ENCODE peak calls at places on chromosomes 3 and 15, in nine cellular contexts. U, O, K, Y, S, R, M, B and C are unnamed samples.
A peak's percentile ranks its signal among the peaks of the same experiment; 100 is the strongest.

GRCh38 chr15:101052681-101053121 is 133.5 kb downstream of the LRRK1 start:
- DNase-seq in U (no peak), O (no peak), K (no peak), Y (no peak), S (no peak), R (no peak), M (no peak), B (no peak), C (no peak)

GRCh38 chr15:99963096-99963825 is 230.0 kb upstream of the LYSMD4 start:
- DNase-seq in U (no peak), O (peak; percentile 18), K (no peak), Y (no peak), S (no peak), R (no peak), M (no peak), B (no peak), C (no peak)

GRCh38 chr3:148366743-148367410 is 330.8 kb upstream of the AGTR1 start:
- DNase-seq in U (no peak), O (peak; percentile 55), K (no peak), Y (peak; percentile 5), S (no peak), R (no peak), M (peak; percentile 7), B (peak; percentile 73), C (peak; percentile 6)

GRCh38 chr3:109187390-109187789 is 50.9 kb downstream of the C3orf85 start:
- DNase-seq in U (no peak), O (no peak), K (no peak), Y (no peak), S (no peak), R (no peak), M (no peak), B (no peak), C (no peak)

GRCh38 chr15:89217686-89218376 is 3.5 kb downstream of the RLBP1 start:
- DNase-seq in U (no peak), O (no peak), K (no peak), Y (no peak), S (no peak), R (no peak), M (no peak), B (no peak), C (no peak)

GRCh38 chr3:38397320-38397719 is 50.7 kb downstream of the XYLB start:
- DNase-seq in U (no peak), O (peak; percentile 49), K (no peak), Y (no peak), S (no peak), R (no peak), M (peak; percentile 71), B (no peak), C (no peak)

GRCh38 chr3:43389388-43390254 is 103.3 kb downstream of the SNRK start:
- DNase-seq in U (peak; percentile 62), O (no peak), K (peak; percentile 32), Y (no peak), S (peak; percentile 76), R (peak; percentile 73), M (peak; percentile 46), B (peak; percentile 31), C (no peak)

GRCh38 chr15:88572030-88572333 is 25.5 kb upstream of the DET1 start:
- DNase-seq in U (no peak), O (no peak), K (no peak), Y (no peak), S (no peak), R (no peak), M (no peak), B (no peak), C (no peak)

GRCh38 chr15:78055923-78056713 is 21.4 kb downstream of the TBC1D2B start:
- DNase-seq in U (no peak), O (peak; percentile 72), K (no peak), Y (no peak), S (no peak), R (no peak), M (no peak), B (peak; percentile 43), C (no peak)

GRCh38 chr3:182241777-182242556 is 530.2 kb downstream of the SOX2 start:
- DNase-seq in U (no peak), O (no peak), K (no peak), Y (no peak), S (no peak), R (no peak), M (no peak), B (peak; percentile 89), C (no peak)

GRCh38 chr15:38128389-38128788 is 124.2 kb upstream of the SPRED1 start:
- DNase-seq in U (no peak), O (peak; percentile 68), K (no peak), Y (no peak), S (no peak), R (no peak), M (no peak), B (peak; percentile 21), C (no peak)

GRCh38 chr3:32592696-32593353 is 22.2 kb upstream of the DYNC1LI1 start:
- DNase-seq in U (no peak), O (no peak), K (no peak), Y (no peak), S (no peak), R (no peak), M (no peak), B (no peak), C (no peak)